ENCODE peak calls at places on chromosome 17, in six cellular contexts. C is hypothalamus; G is ovary; O is activated CD4-positive, alpha-beta T cell treated with anti-CD3 and anti-CD28 coated beads for 36 hours; S is CD4-positive, alpha-beta memory T cell; B is EH. A is an unnamed sample.
A peak's percentile ranks its signal among the peaks of the same experiment; 100 is the strongest.

GRCh38 chr17:80774643-80775281 is 216.9 kb upstream of the CHMP6 start:
- DNase-seq in C (no peak), G (no peak), O (peak; percentile 65), S (no peak), B (no peak), A (no peak)

GRCh38 chr17:28993645-28994426 is 12.0 kb downstream of the SEZ6 start:
- DNase-seq in C (no peak), G (no peak), O (no peak), S (no peak), B (no peak), A (no peak)

GRCh38 chr17:65433592-65433991 is 127.9 kb downstream of the AXIN2 start:
- DNase-seq in C (no peak), G (no peak), O (no peak), S (peak; percentile 7), B (no peak), A (no peak)

GRCh38 chr17:49547566-49547965 is 28.1 kb upstream of the NXPH3 start:
- DNase-seq in C (no peak), G (no peak), O (no peak), S (no peak), B (no peak), A (peak; percentile 64)

GRCh38 chr17:75695830-75696271 is 25.4 kb upstream of the ITGB4 start:
- DNase-seq in C (no peak), G (no peak), O (no peak), S (no peak), B (no peak), A (no peak)

GRCh38 chr17:5783269-5783668 is 199.0 kb upstream of the NLRP1 start:
- DNase-seq in C (no peak), G (no peak), O (no peak), S (no peak), B (no peak), A (no peak)

GRCh38 chr17:68704897-68705296 is 103.7 kb upstream of the FAM20A start:
- DNase-seq in C (no peak), G (no peak), O (no peak), S (no peak), B (peak; percentile 86), A (no peak)

GRCh38 chr17:20268700-20269475 is 198.5 kb downstream of the LGALS9B start:
- DNase-seq in C (no peak), G (no peak), O (no peak), S (no peak), B (no peak), A (no peak)

GRCh38 chr17:41519501-41520224 is 973 bp upstream of the KRT15 start:
- DNase-seq in C (no peak), G (no peak), O (no peak), S (no peak), B (no peak), A (no peak)

GRCh38 chr17:48756816-48757215 is 28.3 kb upstream of the HOXB13 start:
- DNase-seq in C (no peak), G (no peak), O (no peak), S (no peak), B (no peak), A (no peak)

GRCh38 chr17:81733507-81734404 is 21.7 kb downstream of the SLC25A10 start:
- DNase-seq in C (peak; percentile 43), G (peak; percentile 60), O (peak; percentile 87), S (peak; percentile 45), B (peak; percentile 78), A (peak; percentile 77)

GRCh38 chr17:80481284-80482057 is 5.1 kb upstream of the NPTX1 start:
- DNase-seq in C (no peak), G (no peak), O (no peak), S (no peak), B (no peak), A (no peak)

GRCh38 chr17:72594248-72594647 is 473.4 kb downstream of the SOX9 start:
- DNase-seq in C (no peak), G (no peak), O (no peak), S (no peak), B (no peak), A (no peak)

GRCh38 chr17:43823350-43824084 is 9.4 kb downstream of the MPP3 start:
- DNase-seq in C (no peak), G (no peak), O (no peak), S (no peak), B (peak; percentile 41), A (no peak)

GRCh38 chr17:57092779-57093178 is 7.7 kb downstream of the AKAP1 start:
- DNase-seq in C (no peak), G (no peak), O (no peak), S (no peak), B (no peak), A (no peak)

GRCh38 chr17:45227101-45227591 is 5.5 kb downstream of the FMNL1 start:
- DNase-seq in C (no peak), G (no peak), O (peak; percentile 50), S (no peak), B (no peak), A (no peak)

GRCh38 chr17:79948406-79948917 is 87.2 kb downstream of the TBC1D16 start:
- DNase-seq in C (no peak), G (peak; percentile 4), O (no peak), S (no peak), B (no peak), A (no peak)

GRCh38 chr17:47967607-47968252 is 3.2 kb upstream of the CDK5RAP3 start:
- DNase-seq in C (no peak), G (peak; percentile 71), O (no peak), S (no peak), B (peak; percentile 90), A (no peak)

GRCh38 chr17:7587831-7588230 is 2.1 kb downstream of the SOX15 start:
- DNase-seq in C (no peak), G (no peak), O (no peak), S (no peak), B (peak; percentile 62), A (no peak)

GRCh38 chr17:46821482-46822387 is 3.2 kb upstream of the WNT3 start:
- DNase-seq in C (no peak), G (no peak), O (no peak), S (no peak), B (no peak), A (no peak)

GRCh38 chr17:83010323-83011200 is 68.8 kb upstream of the METRNL start:
- DNase-seq in C (no peak), G (no peak), O (no peak), S (no peak), B (peak; percentile 20), A (no peak)

GRCh38 chr17:65349916-65350315 is 211.5 kb downstream of the AXIN2 start:
- DNase-seq in C (no peak), G (no peak), O (no peak), S (no peak), B (no peak), A (no peak)

GRCh38 chr17:78993241-78993956 is 13.7 kb upstream of the LGALS3BP start:
- DNase-seq in C (no peak), G (peak; percentile 64), O (peak; percentile 77), S (peak; percentile 19), B (peak; percentile 44), A (peak; percentile 76)

GRCh38 chr17:41907185-41907556 is 11.6 kb downstream of the ACLY start:
- DNase-seq in C (no peak), G (no peak), O (no peak), S (no peak), B (peak; percentile 87), A (no peak)

GRCh38 chr17:4101127-4101798 is 41.6 kb downstream of the ZZEF1 start:
- DNase-seq in C (no peak), G (no peak), O (peak; percentile 28), S (peak; percentile 30), B (no peak), A (no peak)

GRCh38 chr17:32494621-32495346 is 8.0 kb downstream of the CDK5R1 start:
- DNase-seq in C (no peak), G (no peak), O (no peak), S (no peak), B (no peak), A (no peak)

GRCh38 chr17:39699818-39700147 is at the start of gene ERBB2:
- DNase-seq in C (no peak), G (peak; percentile 74), O (no peak), S (no peak), B (peak; percentile 85), A (peak; percentile 55)

GRCh38 chr17:7586673-7587419 is 3.0 kb downstream of the SOX15 start:
- DNase-seq in C (no peak), G (no peak), O (no peak), S (no peak), B (no peak), A (no peak)

GRCh38 chr17:82875418-82875856 is 35.6 kb upstream of the ZNF750 start:
- DNase-seq in C (no peak), G (no peak), O (no peak), S (no peak), B (no peak), A (no peak)

GRCh38 chr17:42180411-42180921 is 476 bp downstream of the KCNH4 start:
- DNase-seq in C (no peak), G (no peak), O (no peak), S (no peak), B (no peak), A (no peak)

A was measured in tibial nerve.